ENCODE peak calls at places on chromosomes 11 and 22, in seven cellular contexts. V is neuronal stem cell, Y is skeletal muscle cell, S is fibroblast of pulmonary artery, W is mammary epithelial cell, P is stomach, K is heart right ventricle. Q is an unnamed sample.

GRCh38 chr22:22887621-22888503 is at the start of gene IGLL5:
- DNase-seq in K (no peak), V (no peak), S (no peak), W (no peak), Y (no peak), P (no peak), Q (no peak)

GRCh38 chr11:64643927-64644326 is 52.9 kb downstream of the SLC22A12 start:
- DNase-seq in Y (no peak), V (no peak), W (no peak), K (no peak), S (no peak), P (no peak), Q (no peak)

GRCh38 chr11:86678296-86678695 is 5.9 kb upstream of the ME3 start:
- DNase-seq in W (no peak), S (no peak), K (no peak), Y (no peak), V (peak), P (no peak), Q (no peak)

GRCh38 chr11:133508448-133508847 is 23.9 kb downstream of the OPCML start:
- DNase-seq in Y (no peak), W (no peak), S (no peak), P (no peak), V (no peak), K (peak), Q (no peak)

GRCh38 chr11:83840326-83840725 is 554.2 kb upstream of the CCDC90B start:
- DNase-seq in P (no peak), S (no peak), Y (no peak), W (no peak), V (no peak), K (no peak), Q (no peak)

GRCh38 chr11:59901306-59901705 is 22.7 kb downstream of the OOSP3 start:
- DNase-seq in V (no peak), W (peak), K (peak), P (no peak), S (peak), Y (peak), Q (peak)

GRCh38 chr22:36613958-36614357 is 85.0 kb upstream of the EIF3D start:
- DNase-seq in V (no peak), P (no peak), Y (no peak), K (no peak), W (no peak), S (peak), Q (peak)

GRCh38 chr22:48894064-48894671 is 933.5 kb downstream of the BRD1 start:
- DNase-seq in V (no peak), Y (no peak), K (no peak), S (no peak), W (no peak), P (peak), Q (no peak)

GRCh38 chr11:118060879-118061278 is 16.0 kb upstream of the TMPRSS4 start:
- DNase-seq in Y (no peak), S (no peak), V (no peak), W (no peak), K (no peak), P (no peak), Q (no peak)

GRCh38 chr22:35783943-35784614 is 66.4 kb downstream of the APOL5 start:
- DNase-seq in P (no peak), S (no peak), W (peak), Y (peak), V (no peak), K (no peak), Q (peak)

GRCh38 chr22:46084376-46084775 is 66.0 kb upstream of the PPARA start:
- DNase-seq in V (no peak), W (no peak), P (no peak), K (no peak), Y (no peak), S (no peak), Q (no peak)

GRCh38 chr22:20663137-20663828 is 110.6 kb upstream of the SERPIND1 start:
- DNase-seq in P (no peak), V (no peak), W (peak), K (no peak), S (no peak), Y (no peak), Q (no peak)

GRCh38 chr11:94708642-94709041 is 59.5 kb upstream of the AMOTL1 start:
- DNase-seq in Y (no peak), K (no peak), V (no peak), P (no peak), W (no peak), S (no peak), Q (no peak)

GRCh38 chr11:9629064-9629463 is 34.8 kb upstream of the SWAP70 start:
- DNase-seq in P (no peak), Y (no peak), V (no peak), S (no peak), W (no peak), K (no peak), Q (no peak)

GRCh38 chr11:48005133-48005532 is 24.8 kb downstream of the PTPRJ start:
- DNase-seq in P (no peak), Y (no peak), V (no peak), S (peak), K (no peak), W (no peak), Q (peak)

GRCh38 chr11:81913793-81914192 is 819.9 kb downstream of the FAM181B start:
- DNase-seq in V (no peak), P (no peak), W (no peak), S (no peak), K (no peak), Y (no peak), Q (no peak)

GRCh38 chr22:33781396-33781795 is 138.9 kb downstream of the LARGE1 start:
- DNase-seq in S (peak), P (no peak), V (no peak), K (peak), W (no peak), Y (no peak), Q (peak)

GRCh38 chr22:40782521-40782920 is 36.6 kb downstream of the SLC25A17 start:
- DNase-seq in S (no peak), Y (no peak), K (no peak), W (peak), P (no peak), V (no peak), Q (no peak)

GRCh38 chr11:65617990-65618751 is 2.6 kb downstream of the PCNX3 start:
- DNase-seq in Y (no peak), P (no peak), K (no peak), S (no peak), W (no peak), V (no peak), Q (no peak)

GRCh38 chr22:18147791-18148507 is 2.0 kb upstream of the USP18 start:
- DNase-seq in Y (no peak), K (no peak), S (no peak), V (no peak), P (no peak), W (no peak), Q (no peak)

GRCh38 chr11:19428206-19429001 is 187.7 kb upstream of the E2F8 start:
- DNase-seq in S (no peak), V (no peak), Y (no peak), P (no peak), K (no peak), W (peak), Q (peak)

GRCh38 chr22:36052505-36052941 is 23.9 kb upstream of the RBFOX2 start:
- DNase-seq in K (no peak), V (no peak), P (peak), W (peak), S (peak), Y (no peak), Q (peak)

GRCh38 chr11:119108151-119108856 is 1.2 kb downstream of the C2CD2L start:
- DNase-seq in W (peak), V (no peak), K (no peak), P (peak), S (peak), Y (no peak), Q (peak)

GRCh38 chr11:114304065-114304464 is 7.9 kb downstream of the NNMT start:
- DNase-seq in Y (no peak), W (no peak), V (no peak), K (no peak), P (no peak), S (no peak), Q (peak)
- H3K4me3 ChIP-seq in Y (no peak), W (no peak), V (no peak), K (no peak), P (no peak), S (peak), Q (no peak)

DNA sequence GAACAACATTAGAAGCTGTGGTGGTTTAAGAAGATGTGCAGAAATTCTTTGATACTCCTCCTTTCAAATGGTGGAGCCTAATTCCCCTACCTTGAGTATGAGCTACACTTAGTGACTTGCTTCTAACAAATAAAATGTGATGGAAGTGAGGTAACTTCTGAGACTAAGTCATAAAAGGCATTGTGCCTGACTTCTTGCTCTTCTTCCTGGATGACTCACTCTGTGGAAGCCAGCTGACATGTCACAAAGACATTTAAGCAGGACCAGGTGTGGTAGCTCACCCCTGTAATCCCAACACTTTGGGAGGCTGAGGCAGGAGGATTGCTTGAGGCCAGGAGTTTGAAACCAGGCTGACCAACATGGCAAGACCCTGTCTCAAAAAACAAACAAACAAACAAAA is 3.9 kb upstream of the PLA2G3 start:
- DNase-seq in Y (no peak), P (no peak), S (peak), W (peak), K (no peak), V (no peak), Q (peak)
- H3K4me3 ChIP-seq in Y (no peak), P (no peak), S (no peak), W (no peak), K (no peak), V (no peak), Q (no peak)

GRCh38 chr11:124676386-124676785 is 2.7 kb downstream of the SPA17 start:
- DNase-seq in K (peak), Y (no peak), V (no peak), P (no peak), W (no peak), S (peak), Q (peak)

GRCh38 chr11:124674571-124674970 is 867 bp downstream of the SPA17 start:
- DNase-seq in K (no peak), Y (no peak), W (no peak), V (no peak), S (no peak), P (no peak), Q (peak)

GRCh38 chr11:124682443-124682842 is 8.7 kb downstream of the SPA17 start:
- DNase-seq in V (no peak), Y (no peak), S (no peak), K (no peak), P (no peak), W (no peak), Q (no peak)

GRCh38 chr11:124681421-124681820 is 7.7 kb downstream of the SPA17 start:
- DNase-seq in P (no peak), V (no peak), K (no peak), S (no peak), W (no peak), Y (no peak), Q (no peak)

DNA sequence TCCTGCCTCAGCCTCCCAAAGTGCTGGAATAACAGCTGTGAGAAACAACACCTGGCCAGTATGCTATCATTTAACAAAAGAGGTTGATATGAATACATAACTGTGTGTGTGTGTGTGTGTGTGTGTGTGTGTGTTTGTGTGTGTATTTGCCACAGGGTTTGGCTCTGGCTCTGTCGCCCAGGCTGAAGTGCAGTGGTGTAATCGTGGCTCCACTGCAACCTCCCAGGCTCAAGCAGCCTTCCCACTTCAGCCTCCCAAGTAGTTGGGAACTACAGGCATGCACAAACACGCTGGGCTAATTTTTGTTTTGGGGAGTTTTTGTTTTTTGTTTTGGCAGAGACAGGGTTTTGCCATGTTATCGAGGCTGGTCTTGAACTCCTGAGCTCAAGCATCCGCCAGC is 4.7 kb downstream of the SPA17 start:
- DNase-seq in P (no peak), V (no peak), K (no peak), W (no peak), S (no peak), Y (no peak), Q (no peak)
- H3K4me3 ChIP-seq in P (no peak), V (no peak), K (no peak), W (no peak), S (no peak), Y (no peak), Q (no peak)

DNA sequence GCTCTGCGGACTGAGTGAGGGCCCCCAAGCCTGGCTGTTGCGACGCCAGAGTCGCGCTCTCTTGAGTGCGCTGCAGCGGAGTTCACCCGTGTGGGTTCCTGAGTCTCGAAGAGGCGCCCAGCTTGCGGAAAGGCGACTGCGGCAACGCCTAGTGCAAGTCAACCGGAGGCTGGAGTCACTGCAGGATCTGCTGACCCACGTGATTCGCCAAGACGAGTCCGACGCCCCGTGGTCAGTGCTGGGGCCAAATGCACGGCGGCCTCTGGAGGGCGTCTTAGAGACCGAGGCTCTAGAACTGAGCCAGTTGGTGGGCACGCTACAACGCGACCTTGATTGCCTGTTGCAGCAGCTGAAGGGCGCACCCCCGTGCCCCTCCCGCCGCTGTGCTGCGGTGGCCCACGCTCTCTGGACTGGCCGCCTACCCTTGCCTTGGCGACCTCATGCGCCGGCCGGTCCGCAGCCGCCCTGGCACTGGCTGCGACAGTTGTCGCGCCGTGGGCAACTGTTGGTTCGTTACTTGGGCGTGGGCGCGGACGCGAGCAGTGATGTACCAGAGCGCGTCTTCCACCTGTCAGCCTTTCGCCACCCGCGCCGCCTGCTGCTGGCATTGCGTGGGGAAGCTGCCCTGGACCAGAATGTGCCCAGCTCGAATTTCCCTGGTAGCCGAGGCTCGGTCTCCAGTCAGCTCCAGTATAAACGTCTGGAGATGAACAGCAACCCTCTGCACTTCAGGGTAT is 32.6 kb downstream of the RRP8 start:
- DNase-seq in S (no peak), P (no peak), W (no peak), K (no peak), Y (no peak), V (no peak), Q (no peak)
- H3K4me3 ChIP-seq in S (no peak), P (peak), W (no peak), K (peak), Y (no peak), V (peak), Q (no peak)

DNA sequence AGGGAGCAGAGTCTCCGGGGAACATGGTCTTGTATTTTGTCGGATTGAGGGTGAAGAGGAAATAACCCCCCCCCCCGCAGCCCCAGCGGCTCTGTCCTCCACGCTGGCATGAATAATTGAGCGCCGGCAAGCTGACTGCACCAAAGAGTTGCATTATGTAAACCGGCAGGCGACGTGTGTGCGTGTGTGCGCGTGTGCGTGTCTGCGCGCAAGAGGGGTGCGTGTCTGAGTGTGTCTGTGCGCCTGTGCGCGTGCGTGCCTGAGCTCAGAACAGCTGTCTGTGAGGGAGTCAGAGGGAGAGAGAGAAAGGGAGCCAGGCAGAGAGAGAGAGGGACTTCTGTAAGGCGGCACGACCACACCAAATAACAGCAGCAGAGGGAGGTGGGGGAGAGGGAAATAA is 94.4 kb downstream of the SCN3B start:
- DNase-seq in W (no peak), S (peak), V (no peak), Y (peak), K (peak), P (peak), Q (peak)
- H3K4me3 ChIP-seq in W (no peak), S (peak), V (no peak), Y (peak), K (peak), P (peak), Q (peak)

GRCh38 chr11:68039526-68040086 is 781 bp downstream of the TCIRG1 start:
- DNase-seq in W (no peak), K (no peak), S (no peak), P (no peak), V (no peak), Y (no peak), Q (no peak)
- H3K4me3 ChIP-seq in W (peak), K (peak), S (peak), P (peak), V (no peak), Y (peak), Q (peak)

GRCh38 chr11:128482512-128483191 is 104.7 kb downstream of the ETS1 start:
- DNase-seq in Y (peak), V (no peak), W (no peak), K (no peak), P (no peak), S (no peak), Q (peak)
- H3K4me3 ChIP-seq in Y (no peak), V (no peak), W (no peak), K (no peak), P (no peak), S (no peak), Q (no peak)

DNA sequence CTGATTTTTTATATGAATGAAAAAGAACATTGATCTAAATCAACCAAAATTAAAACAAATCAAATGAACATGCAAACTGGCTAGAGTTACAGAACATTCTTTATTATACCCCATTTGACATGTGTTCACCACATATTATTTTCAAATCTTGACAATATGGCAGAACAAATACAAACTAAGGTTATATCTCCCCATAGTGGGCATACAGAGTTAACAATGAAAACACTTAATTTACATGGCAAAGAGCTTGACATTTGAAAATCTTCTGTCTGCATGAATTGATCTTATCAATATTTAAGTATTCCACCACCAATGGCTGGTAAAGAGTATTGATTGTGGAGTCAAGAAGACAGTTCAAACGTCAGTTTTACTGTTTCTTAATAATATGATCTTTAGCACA is 197.9 kb upstream of the ANO3 start:
- DNase-seq in S (no peak), V (no peak), P (no peak), W (no peak), K (no peak), Y (no peak), Q (no peak)
- H3K4me3 ChIP-seq in S (no peak), V (no peak), P (no peak), W (no peak), K (no peak), Y (no peak), Q (no peak)

Q was measured in fibroblast of mammary gland.